ENCODE peak calls at places on chromosome X, in five cellular contexts. U, O, C, X and F are unnamed samples.

GRCh38 chrX:123339201-123339905 is 155.3 kb downstream of the GRIA3 start:
- DNase-seq in U (no peak), O (no peak), C (no peak), X (no peak), F (no peak)

GRCh38 chrX:13927175-13927574 is 102.5 kb downstream of the GEMIN8 start:
- DNase-seq in U (no peak), O (no peak), C (no peak), X (no peak), F (no peak)

GRCh38 chrX:71098302-71098701 is 2.7 kb downstream of the FOXO4 start:
- DNase-seq in U (peak; percentile 75), O (peak; percentile 56), C (peak; percentile 77), X (peak; percentile 71), F (peak; percentile 51)

GRCh38 chrX:84735025-84735424 is 232.8 kb upstream of the HDX start:
- DNase-seq in U (no peak), O (no peak), C (no peak), X (no peak), F (no peak)

GRCh38 chrX:131308980-131309379 is 19.9 kb upstream of the IGSF1 start:
- DNase-seq in U (no peak), O (no peak), C (no peak), X (no peak), F (no peak)

GRCh38 chrX:11609109-11609508 is 56.6 kb downstream of the ARHGAP6 start:
- DNase-seq in U (no peak), O (no peak), C (no peak), X (no peak), F (no peak)

GRCh38 chrX:7088968-7089615 is 58.4 kb upstream of the STS start:
- DNase-seq in U (no peak), O (peak; percentile 79), C (peak; percentile 76), X (no peak), F (no peak)

GRCh38 chrX:150234126-150234525 is 129.0 kb upstream of the MAMLD1 start:
- DNase-seq in U (no peak), O (no peak), C (no peak), X (no peak), F (no peak)

GRCh38 chrX:45775462-45775861 is 574.8 kb upstream of the DIPK2B start:
- DNase-seq in U (no peak), O (peak; percentile 82), C (no peak), X (no peak), F (peak; percentile 56)

GRCh38 chrX:68273887-68274286 is 159.4 kb downstream of the OPHN1 start:
- DNase-seq in U (no peak), O (peak; percentile 74), C (no peak), X (no peak), F (no peak)

GRCh38 chrX:40878821-40879571 is 143.7 kb upstream of the MED14 start:
- DNase-seq in U (no peak), O (peak; percentile 51), C (no peak), X (no peak), F (no peak)

GRCh38 chrX:124338733-124339514 is 6.5 kb downstream of the TEX13D start:
- DNase-seq in U (no peak), O (no peak), C (no peak), X (no peak), F (no peak)

GRCh38 chrX:105331244-105331643 is 110.8 kb upstream of the TEX13A start:
- DNase-seq in U (no peak), O (no peak), C (no peak), X (no peak), F (no peak)

GRCh38 chrX:102739642-102740041 is 19.1 kb downstream of the GPRASP3 start:
- DNase-seq in U (no peak), O (no peak), C (no peak), X (no peak), F (no peak)

GRCh38 chrX:43676960-43677582 is 21.0 kb downstream of the MAOA start:
- DNase-seq in U (no peak), O (peak; percentile 82), C (no peak), X (no peak), F (no peak)

GRCh38 chrX:11272290-11272689 is 20.9 kb upstream of the AMELX start:
- DNase-seq in U (no peak), O (no peak), C (no peak), X (no peak), F (no peak)

GRCh38 chrX:22589845-22590244 is 317.1 kb downstream of the CBLL2 start:
- DNase-seq in U (no peak), O (no peak), C (no peak), X (no peak), F (no peak)

GRCh38 chrX:132058975-132059374 is 35.9 kb downstream of the STK26 start:
- DNase-seq in U (no peak), O (no peak), C (no peak), X (no peak), F (no peak)

GRCh38 chrX:6852869-6853268 is 294.6 kb upstream of the STS start:
- DNase-seq in U (no peak), O (no peak), C (peak; percentile 27), X (no peak), F (no peak)

GRCh38 chrX:153727108-153727931 is 2.7 kb downstream of the ABCD1 start:
- DNase-seq in U (no peak), O (peak; percentile 24), C (peak; percentile 41), X (peak; percentile 76), F (no peak)

GRCh38 chrX:153725039-153725831 is 579 bp downstream of the ABCD1 start:
- DNase-seq in U (no peak), O (peak; percentile 51), C (peak; percentile 36), X (no peak), F (no peak)

GRCh38 chrX:153728095-153728494 is 3.4 kb downstream of the ABCD1 start:
- DNase-seq in U (no peak), O (no peak), C (no peak), X (no peak), F (no peak)

GRCh38 chrX:153725832-153726285 is 1.2 kb downstream of the ABCD1 start:
- DNase-seq in U (no peak), O (no peak), C (no peak), X (no peak), F (no peak)

GRCh38 chrX:153726286-153727107 is 1.8 kb downstream of the ABCD1 start:
- DNase-seq in U (no peak), O (peak; percentile 96), C (peak; percentile 86), X (peak; percentile 84), F (no peak)
- H3K4me1 ChIP-seq in U (peaks cover 52% of the 10 kb centered on the region), O (peaks cover 3% of the 10 kb centered on the region), C (peaks cover 50% of the 10 kb centered on the region), X (no peaks in the 10 kb centered on the region), F (peaks cover 3% of the 10 kb centered on the region)

GRCh38 chrX:110683925-110684324 is 111.7 kb downstream of the CHRDL1 start:
- DNase-seq in U (no peak), O (peak; percentile 19), C (no peak), X (no peak), F (no peak)
- H3K4me3 ChIP-seq in U (no peak overlapping the region), O (no peak overlapping the region), C (no peak overlapping the region), X (no peak overlapping the region), F (no peak overlapping the region)

GRCh38 chrX:66015152-66015827 is 24.6 kb downstream of the VSIG4 start:
- DNase-seq in U (no peak), O (no peak), C (peak; percentile 80), X (peak; percentile 54), F (no peak)
- H3K4me1 ChIP-seq in U (no peaks in the 10 kb centered on the region), O (no peaks in the 10 kb centered on the region), C (peaks cover 60% of the 10 kb centered on the region), X (no peaks in the 10 kb centered on the region), F (no peaks in the 10 kb centered on the region)

DNA sequence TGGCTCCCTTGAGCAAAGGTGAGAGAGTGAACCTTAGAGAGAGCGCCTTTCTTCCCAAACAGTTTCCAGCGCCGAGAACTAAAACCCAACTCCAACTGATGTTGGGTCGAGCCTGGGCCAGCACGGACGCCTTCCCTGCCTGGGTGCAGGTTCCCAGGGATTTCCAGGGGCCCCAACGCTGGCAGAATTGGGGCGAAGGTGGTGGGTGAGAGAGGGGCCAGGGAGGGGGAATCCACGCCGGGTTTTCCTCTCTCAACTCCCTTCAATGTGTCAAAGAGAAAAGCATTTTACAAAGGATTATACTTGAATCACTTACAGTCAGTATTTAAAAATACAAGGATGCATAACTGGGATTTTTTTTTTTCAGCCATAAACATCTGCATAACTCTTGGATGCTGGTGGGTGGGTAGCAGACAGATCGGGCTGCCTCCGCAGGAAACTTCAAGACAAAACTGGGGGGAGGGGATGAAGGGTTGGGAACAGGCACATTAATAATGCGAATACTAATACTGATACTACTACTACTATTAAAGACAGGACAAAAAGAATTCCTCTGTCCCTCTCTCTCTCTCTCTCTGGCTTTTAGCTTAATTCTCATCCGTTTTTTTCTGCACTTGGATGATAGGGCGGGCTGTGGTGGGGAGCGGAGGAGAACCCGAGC is 1.3 kb upstream of the ARX start:
- DNase-seq in U (no peak), O (peak; percentile 39), C (no peak), X (no peak), F (no peak)
- H3K4me3 ChIP-seq in U (no peak overlapping the region), O (no peak overlapping the region), C (no peak overlapping the region), X (no peak overlapping the region), F (no peak overlapping the region)

DNA sequence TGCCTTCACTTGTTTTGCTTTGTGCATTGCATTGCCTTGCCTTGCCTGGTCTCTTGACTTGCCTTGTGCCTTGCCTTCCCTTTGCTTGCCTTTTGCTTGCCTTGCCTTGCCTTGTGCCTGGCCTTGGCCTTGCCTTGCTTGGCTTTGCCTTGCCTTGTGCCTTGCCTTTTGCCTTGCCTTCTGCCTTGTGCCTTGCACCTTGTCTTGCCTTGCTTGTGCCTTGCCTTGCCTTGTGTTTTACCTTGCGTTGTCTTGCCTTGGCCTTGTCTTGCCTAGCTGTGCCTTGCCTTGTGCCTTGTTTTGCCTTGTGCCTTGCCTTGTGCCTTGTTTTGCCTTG is 95.3 kb downstream of the TAB3 start:
- DNase-seq in U (no peak), O (no peak), C (no peak), X (no peak), F (no peak)
- H3K4me1 ChIP-seq in U (no peaks in the 10 kb centered on the region), O (no peaks in the 10 kb centered on the region), C (no peaks in the 10 kb centered on the region), X (no peaks in the 10 kb centered on the region), F (no peaks in the 10 kb centered on the region)

DNA sequence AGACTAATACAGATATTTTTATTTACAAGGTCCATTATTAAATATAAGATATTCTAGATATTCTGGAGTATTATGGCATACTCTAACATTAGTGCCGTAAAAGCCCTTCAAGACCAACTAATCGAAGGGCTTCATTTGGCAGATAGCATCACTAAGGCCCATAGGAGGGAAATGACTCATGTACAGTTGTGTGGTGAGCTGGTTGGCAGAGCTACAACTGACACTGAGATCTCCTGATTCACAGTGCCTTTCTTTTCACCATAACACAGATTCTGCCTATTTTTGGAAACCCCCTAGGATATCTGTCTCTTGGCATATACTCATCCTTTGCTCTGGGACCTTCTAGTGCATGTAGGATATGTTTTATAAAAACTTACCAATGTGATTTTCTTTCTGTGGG is 201.7 kb upstream of the AFF2 start:
- DNase-seq in U (no peak), O (no peak), C (no peak), X (no peak), F (no peak)
- H3K4me3 ChIP-seq in U (no peak overlapping the region), O (no peak overlapping the region), C (no peak overlapping the region), X (no peak overlapping the region), F (no peak overlapping the region)